ENCODE peak calls at places on chromosomes 13 and 19, in six cellular contexts. H is uterus; O is body of pancreas; Y is NT2/D1; Z is CD4-positive, CD25-positive, alpha-beta regulatory T cell; C is tibial nerve. N is an unnamed sample.

GRCh38 chr13:25085125-25085742 is 10.7 kb upstream of the PABPC3 start:
- DNase-seq in H (no peak), O (no peak), Y (peak; percentile 35), Z (no peak), C (peak; percentile 54), N (no peak)

GRCh38 chr13:25175431-25175830 is 3.3 kb upstream of the AMER2 start:
- DNase-seq in H (no peak), O (no peak), Y (no peak), Z (no peak), C (no peak), N (no peak)

GRCh38 chr13:60690607-60691006 is 293.6 kb downstream of the TDRD3 start:
- DNase-seq in H (no peak), O (no peak), Y (no peak), Z (no peak), C (no peak), N (no peak)

GRCh38 chr19:14440049-14440448 is 6.9 kb downstream of the PKN1 start:
- DNase-seq in H (no peak), O (peak; percentile 39), Y (no peak), Z (peak; percentile 73), C (peak; percentile 55), N (peak; percentile 71)

GRCh38 chr13:85431720-85432119 is 367.5 kb downstream of the SLITRK6 start:
- DNase-seq in H (no peak), O (peak; percentile 9), Y (no peak), Z (no peak), C (no peak), N (no peak)

GRCh38 chr13:26967119-26968038 is 204.2 kb downstream of the USP12 start:
- DNase-seq in H (peak; percentile 30), O (peak; percentile 42), Y (no peak), Z (no peak), C (no peak), N (no peak)

GRCh38 chr19:36054733-36055686 is at the start of gene WDR62:
- DNase-seq in H (peak; percentile 60), O (peak; percentile 93), Y (peak; percentile 69), Z (no peak), C (peak; percentile 90), N (no peak)

GRCh38 chr19:50723069-50723468 is at the start of gene CLEC11A:
- DNase-seq in H (peak; percentile 78), O (peak; percentile 38), Y (no peak), Z (no peak), C (peak; percentile 49), N (no peak)

GRCh38 chr13:109568273-109568900 is 218.0 kb downstream of the IRS2 start:
- DNase-seq in H (no peak), O (no peak), Y (no peak), Z (no peak), C (no peak), N (no peak)

GRCh38 chr13:41668130-41668757 is 210.9 kb downstream of the RGCC start:
- DNase-seq in H (peak; percentile 38), O (peak; percentile 67), Y (peak; percentile 66), Z (peak; percentile 55), C (peak; percentile 70), N (peak; percentile 1)

GRCh38 chr13:37360556-37360955 is 238.0 kb downstream of the POSTN start:
- DNase-seq in H (no peak), O (no peak), Y (no peak), Z (no peak), C (no peak), N (no peak)

GRCh38 chr13:66751691-66752090 is 478.4 kb downstream of the PCDH9 start:
- DNase-seq in H (no peak), O (no peak), Y (no peak), Z (no peak), C (no peak), N (no peak)

GRCh38 chr13:78054152-78054551 is 135.5 kb upstream of the EDNRB start:
- DNase-seq in H (no peak), O (no peak), Y (no peak), Z (no peak), C (no peak), N (no peak)

GRCh38 chr19:28582807-28583206 is 630.1 kb downstream of the UQCRFS1 start:
- DNase-seq in H (no peak), O (no peak), Y (no peak), Z (no peak), C (no peak), N (no peak)

GRCh38 chr19:4380254-4380727 is 20.1 kb downstream of the SH3GL1 start:
- DNase-seq in H (peak; percentile 27), O (peak; percentile 36), Y (no peak), Z (peak; percentile 64), C (no peak), N (peak; percentile 58)
- H3K4me1 ChIP-seq in H (peaks cover 13% of the 10 kb centered on the region), O (peaks cover 65% of the 10 kb centered on the region), Y (peaks cover 24% of the 10 kb centered on the region), Z (peaks cover 54% of the 10 kb centered on the region), C (peaks cover 3% of the 10 kb centered on the region), N (peaks cover 45% of the 10 kb centered on the region)

GRCh38 chr13:110689041-110689440 is 16.9 kb downstream of the CARS2 start:
- DNase-seq in H (no peak), O (no peak), Y (no peak), Z (no peak), C (no peak), N (no peak)

GRCh38 chr13:110687736-110688135 is 18.2 kb downstream of the CARS2 start:
- DNase-seq in H (no peak), O (no peak), Y (no peak), Z (no peak), C (no peak), N (no peak)

GRCh38 chr13:110685305-110685704 is 20.6 kb downstream of the CARS2 start:
- DNase-seq in H (peak; percentile 34), O (no peak), Y (no peak), Z (no peak), C (no peak), N (no peak)

GRCh38 chr13:110689711-110690110 is 16.2 kb downstream of the CARS2 start:
- DNase-seq in H (no peak), O (no peak), Y (no peak), Z (no peak), C (no peak), N (no peak)

DNA sequence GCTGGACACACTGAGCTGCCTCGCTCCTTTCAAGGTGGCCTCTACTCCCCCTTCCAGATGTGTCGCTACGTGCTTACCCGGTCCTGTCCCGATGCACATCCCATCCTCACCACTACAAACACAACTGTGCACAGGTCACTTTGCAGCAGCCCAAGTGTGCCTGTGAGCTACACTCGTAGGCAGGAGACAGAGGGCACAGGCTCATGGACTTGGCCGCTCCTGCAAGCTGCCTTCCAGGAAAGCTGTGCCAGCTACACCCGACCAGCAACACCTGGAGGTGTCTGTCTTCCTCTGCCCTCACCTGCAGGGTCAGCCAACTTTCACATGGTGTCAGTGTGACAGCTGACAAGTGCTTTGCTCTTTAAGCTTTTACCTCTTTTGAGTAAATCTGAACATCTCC is 15.4 kb downstream of the CARS2 start:
- DNase-seq in H (no peak), O (peak; percentile 49), Y (no peak), Z (no peak), C (no peak), N (no peak)
- H3K36me3 ChIP-seq in H (no peaks in the 10 kb centered on the region), O (peaks cover 4% of the 10 kb centered on the region), Y (peaks cover 39% of the 10 kb centered on the region), Z (peaks cover 38% of the 10 kb centered on the region), C (no peaks in the 10 kb centered on the region), N (peaks cover 6% of the 10 kb centered on the region)

GRCh38 chr19:16100524-16100923 is 11.2 kb upstream of the RAB8A start:
- DNase-seq in H (no peak), O (no peak), Y (no peak), Z (no peak), C (no peak), N (no peak)
- H3K4me1 ChIP-seq in H (no peaks in the 10 kb centered on the region), O (peaks cover 25% of the 10 kb centered on the region), Y (no peaks in the 10 kb centered on the region), Z (no peaks in the 10 kb centered on the region), C (no peaks in the 10 kb centered on the region), N (peaks cover under 1% of the 10 kb centered on the region)

GRCh38 chr13:51760592-51760991 is 43.4 kb downstream of the DHRS12 start:
- DNase-seq in H (no peak), O (no peak), Y (no peak), Z (no peak), C (no peak), N (no peak)
- H3K36me3 ChIP-seq in H (no peaks in the 10 kb centered on the region), O (no peaks in the 10 kb centered on the region), Y (peaks cover 3% of the 10 kb centered on the region), Z (peaks cover 51% of the 10 kb centered on the region), C (no peaks in the 10 kb centered on the region), N (peaks cover 4% of the 10 kb centered on the region)

GRCh38 chr19:54207908-54208783 is 7.5 kb downstream of the RPS9 start:
- DNase-seq in H (no peak), O (peak; percentile 86), Y (no peak), Z (no peak), C (peak; percentile 75), N (no peak)
- H3K4me1 ChIP-seq in H (peaks cover 10% of the 10 kb centered on the region), O (peaks cover 84% of the 10 kb centered on the region), Y (peaks cover 28% of the 10 kb centered on the region), Z (peaks cover 56% of the 10 kb centered on the region), C (no peaks in the 10 kb centered on the region), N (peaks cover 81% of the 10 kb centered on the region)

DNA sequence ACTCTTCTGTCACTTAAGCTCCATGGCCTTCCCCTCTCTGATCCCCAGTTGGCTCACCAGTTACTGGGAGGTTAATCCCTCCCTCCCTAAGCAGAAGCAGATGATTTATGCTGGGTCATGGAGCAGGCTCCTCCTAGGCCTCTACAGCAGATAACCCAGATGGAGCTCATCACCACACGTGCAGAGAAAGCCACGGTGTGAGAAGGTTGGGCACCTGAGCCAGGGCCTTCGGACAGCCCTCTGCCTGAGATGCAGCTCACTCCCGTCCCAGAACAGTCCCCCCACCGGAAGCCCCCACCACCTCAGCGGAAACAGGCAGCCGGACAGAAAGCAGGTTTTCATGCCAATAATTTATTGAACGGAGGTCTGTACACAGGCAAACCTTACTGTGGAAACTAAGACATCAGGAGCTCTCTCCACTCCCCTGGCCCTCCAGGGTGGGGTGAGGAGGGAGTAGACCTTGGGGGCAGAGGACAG is 9.8 kb downstream of the ZNF526 start:
- DNase-seq in H (no peak), O (no peak), Y (no peak), Z (no peak), C (no peak), N (no peak)
- H3K36me3 ChIP-seq in H (no peaks in the 10 kb centered on the region), O (peaks cover 11% of the 10 kb centered on the region), Y (peaks cover 91% of the 10 kb centered on the region), Z (peaks cover 84% of the 10 kb centered on the region), C (no peaks in the 10 kb centered on the region), N (peaks cover 34% of the 10 kb centered on the region)

DNA sequence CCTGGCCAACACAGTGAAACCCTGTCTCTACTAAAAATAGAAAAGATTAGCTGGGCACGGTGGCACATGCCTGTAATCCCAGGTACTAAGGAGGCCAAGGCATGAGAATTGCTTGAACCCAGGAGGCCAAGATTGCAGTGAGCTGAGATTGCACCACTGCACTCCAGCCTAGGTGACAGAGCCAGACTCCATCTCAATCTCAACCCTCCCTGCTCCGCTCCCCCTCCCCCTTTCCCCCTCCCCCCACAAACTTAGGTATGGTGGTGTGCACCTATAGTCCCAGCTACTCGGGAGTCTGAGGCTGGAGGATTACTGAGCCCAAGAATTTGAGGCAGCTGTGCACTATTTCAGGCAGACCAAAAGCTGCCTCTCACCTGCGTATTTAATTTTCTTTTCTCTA is 21.6 kb upstream of the RNF113B start:
- DNase-seq in H (no peak), O (no peak), Y (no peak), Z (no peak), C (no peak), N (no peak)
- H3K4me1 ChIP-seq in H (peaks cover 2% of the 10 kb centered on the region), O (peaks cover 48% of the 10 kb centered on the region), Y (peaks cover 3% of the 10 kb centered on the region), Z (no peaks in the 10 kb centered on the region), C (no peaks in the 10 kb centered on the region), N (no peaks in the 10 kb centered on the region)

N was measured in CD8-positive, alpha-beta memory T cell.